ENCODE peak calls at places on chromosomes 13 and 19, in nine cellular contexts. One of them, this sample, is unnamed.

GRCh38 chr13:44140146-44140545 is 233.5 kb upstream of the SERP2 start:
- DNase-seq in ecto neural progenitor cell: no peak
- DNase-seq in Jurkat, Clone E6-1: no peak
- DNase-seq in stimulated activated CD4-positive, alpha-beta T cell treated with anti-CD3 and anti-CD28 coated beads, TNF-alpha, amount 100 ng/mL, for 4 hours: no peak
- DNase-seq in stomach: peak
- DNase-seq in NCI-H1417: peak
- DNase-seq in AG08395: no peak
- DNase-seq in omental fat pad: no peak
- DNase-seq in HuH-7: no peak
- DNase-seq in this sample: no peak

GRCh38 chr19:28867978-28868377 is 345.0 kb downstream of the UQCRFS1 start:
- DNase-seq in stimulated activated CD4-positive, alpha-beta T cell treated with anti-CD3 and anti-CD28 coated beads, TNF-alpha, amount 100 ng/mL, for 4 hours: no peak
- DNase-seq in ecto neural progenitor cell: no peak
- DNase-seq in AG08395: no peak
- DNase-seq in stomach: no peak
- DNase-seq in omental fat pad: no peak
- DNase-seq in NCI-H1417: no peak
- DNase-seq in Jurkat, Clone E6-1: no peak
- DNase-seq in HuH-7: no peak
- DNase-seq in this sample: no peak

GRCh38 chr19:947707-948533 is 22.1 kb downstream of the ARID3A start:
- DNase-seq in Jurkat, Clone E6-1: no peak
- DNase-seq in stomach: peak
- DNase-seq in omental fat pad: no peak
- DNase-seq in AG08395: no peak
- DNase-seq in ecto neural progenitor cell: no peak
- DNase-seq in stimulated activated CD4-positive, alpha-beta T cell treated with anti-CD3 and anti-CD28 coated beads, TNF-alpha, amount 100 ng/mL, for 4 hours: no peak
- DNase-seq in NCI-H1417: no peak
- DNase-seq in HuH-7: no peak
- DNase-seq in this sample: no peak

GRCh38 chr13:109647046-109647445 is 139.3 kb downstream of the IRS2 start:
- DNase-seq in Jurkat, Clone E6-1: no peak
- DNase-seq in NCI-H1417: no peak
- DNase-seq in stimulated activated CD4-positive, alpha-beta T cell treated with anti-CD3 and anti-CD28 coated beads, TNF-alpha, amount 100 ng/mL, for 4 hours: no peak
- DNase-seq in stomach: no peak
- DNase-seq in omental fat pad: no peak
- DNase-seq in ecto neural progenitor cell: no peak
- DNase-seq in AG08395: peak
- DNase-seq in HuH-7: no peak
- DNase-seq in this sample: no peak

GRCh38 chr19:23777216-23777615 is 18.5 kb upstream of the ZNF681 start:
- DNase-seq in omental fat pad: no peak
- DNase-seq in ecto neural progenitor cell: no peak
- DNase-seq in stimulated activated CD4-positive, alpha-beta T cell treated with anti-CD3 and anti-CD28 coated beads, TNF-alpha, amount 100 ng/mL, for 4 hours: no peak
- DNase-seq in AG08395: no peak
- DNase-seq in HuH-7: no peak
- DNase-seq in stomach: no peak
- DNase-seq in Jurkat, Clone E6-1: no peak
- DNase-seq in NCI-H1417: no peak
- DNase-seq in this sample: no peak

GRCh38 chr19:17332677-17333581 is 1.7 kb downstream of the ANO8 start:
- DNase-seq in HuH-7: peak
- DNase-seq in omental fat pad: no peak
- DNase-seq in ecto neural progenitor cell: peak
- DNase-seq in NCI-H1417: peak
- DNase-seq in AG08395: no peak
- DNase-seq in Jurkat, Clone E6-1: peak
- DNase-seq in stimulated activated CD4-positive, alpha-beta T cell treated with anti-CD3 and anti-CD28 coated beads, TNF-alpha, amount 100 ng/mL, for 4 hours: no peak
- DNase-seq in stomach: no peak
- DNase-seq in this sample: peak

GRCh38 chr13:114339779-114340534 is 25.7 kb downstream of the CHAMP1 start:
- DNase-seq in AG08395: peak
- DNase-seq in ecto neural progenitor cell: no peak
- DNase-seq in HuH-7: no peak
- DNase-seq in omental fat pad: no peak
- DNase-seq in NCI-H1417: peak
- DNase-seq in Jurkat, Clone E6-1: peak
- DNase-seq in stomach: peak
- DNase-seq in stimulated activated CD4-positive, alpha-beta T cell treated with anti-CD3 and anti-CD28 coated beads, TNF-alpha, amount 100 ng/mL, for 4 hours: no peak
- DNase-seq in this sample: peak

GRCh38 chr13:79522583-79522982 is 41.6 kb downstream of the NDFIP2 start:
- DNase-seq in Jurkat, Clone E6-1: peak
- DNase-seq in AG08395: peak
- DNase-seq in NCI-H1417: no peak
- DNase-seq in HuH-7: no peak
- DNase-seq in stimulated activated CD4-positive, alpha-beta T cell treated with anti-CD3 and anti-CD28 coated beads, TNF-alpha, amount 100 ng/mL, for 4 hours: no peak
- DNase-seq in omental fat pad: no peak
- DNase-seq in ecto neural progenitor cell: no peak
- DNase-seq in stomach: no peak
- DNase-seq in this sample: peak

GRCh38 chr19:54653181-54653809 is 9.5 kb upstream of the LILRB4 start:
- DNase-seq in Jurkat, Clone E6-1: peak
- DNase-seq in HuH-7: peak
- DNase-seq in stomach: no peak
- DNase-seq in stimulated activated CD4-positive, alpha-beta T cell treated with anti-CD3 and anti-CD28 coated beads, TNF-alpha, amount 100 ng/mL, for 4 hours: no peak
- DNase-seq in omental fat pad: no peak
- DNase-seq in AG08395: peak
- DNase-seq in ecto neural progenitor cell: no peak
- DNase-seq in NCI-H1417: peak
- DNase-seq in this sample: no peak

GRCh38 chr13:34416833-34417425 is 525.1 kb upstream of the NBEA start:
- DNase-seq in stomach: no peak
- DNase-seq in AG08395: peak
- DNase-seq in Jurkat, Clone E6-1: no peak
- DNase-seq in HuH-7: no peak
- DNase-seq in omental fat pad: no peak
- DNase-seq in stimulated activated CD4-positive, alpha-beta T cell treated with anti-CD3 and anti-CD28 coated beads, TNF-alpha, amount 100 ng/mL, for 4 hours: no peak
- DNase-seq in NCI-H1417: no peak
- DNase-seq in ecto neural progenitor cell: no peak
- DNase-seq in this sample: no peak

GRCh38 chr13:62997038-62997619 is 1581.5 kb upstream of the PCDH20 start:
- DNase-seq in AG08395: no peak
- DNase-seq in NCI-H1417: no peak
- DNase-seq in Jurkat, Clone E6-1: peak
- DNase-seq in stomach: no peak
- DNase-seq in omental fat pad: no peak
- DNase-seq in ecto neural progenitor cell: no peak
- DNase-seq in HuH-7: no peak
- DNase-seq in stimulated activated CD4-positive, alpha-beta T cell treated with anti-CD3 and anti-CD28 coated beads, TNF-alpha, amount 100 ng/mL, for 4 hours: no peak
- DNase-seq in this sample: peak

GRCh38 chr19:17797397-17798201 is 2.7 kb downstream of the B3GNT3 start:
- DNase-seq in omental fat pad: no peak
- DNase-seq in stimulated activated CD4-positive, alpha-beta T cell treated with anti-CD3 and anti-CD28 coated beads, TNF-alpha, amount 100 ng/mL, for 4 hours: peak
- DNase-seq in ecto neural progenitor cell: no peak
- DNase-seq in NCI-H1417: no peak
- DNase-seq in AG08395: peak
- DNase-seq in stomach: peak
- DNase-seq in HuH-7: peak
- DNase-seq in Jurkat, Clone E6-1: no peak
- DNase-seq in this sample: no peak

GRCh38 chr13:103006706-103007426 is 59.4 kb downstream of the SLC10A2 start:
- DNase-seq in stimulated activated CD4-positive, alpha-beta T cell treated with anti-CD3 and anti-CD28 coated beads, TNF-alpha, amount 100 ng/mL, for 4 hours: no peak
- DNase-seq in omental fat pad: no peak
- DNase-seq in ecto neural progenitor cell: no peak
- DNase-seq in NCI-H1417: peak
- DNase-seq in stomach: no peak
- DNase-seq in AG08395: no peak
- DNase-seq in HuH-7: no peak
- DNase-seq in Jurkat, Clone E6-1: no peak
- DNase-seq in this sample: no peak

GRCh38 chr13:101845501-101846012 is 393.1 kb downstream of the ITGBL1 start:
- DNase-seq in stomach: no peak
- DNase-seq in NCI-H1417: no peak
- DNase-seq in Jurkat, Clone E6-1: no peak
- DNase-seq in stimulated activated CD4-positive, alpha-beta T cell treated with anti-CD3 and anti-CD28 coated beads, TNF-alpha, amount 100 ng/mL, for 4 hours: no peak
- DNase-seq in omental fat pad: no peak
- DNase-seq in HuH-7: no peak
- DNase-seq in ecto neural progenitor cell: no peak
- DNase-seq in AG08395: no peak
- DNase-seq in this sample: no peak